ENCODE peak calls at places on chromosome 22, in nine cellular contexts. One of them, this sample, is unnamed.

GRCh38 chr22:42648017-42648367 is 1.2 kb downstream of the CYB5R3 start:
- DNase-seq in lung: no peak
- DNase-seq in progenitor cell of endocrine pancreas: no peak
- DNase-seq in thoracic aorta: no peak
- DNase-seq in fibroblast of villous mesenchyme: no peak
- DNase-seq in breast epithelium: no peak
- DNase-seq in hepatocyte: no peak
- DNase-seq in spleen: no peak
- DNase-seq in NB4: no peak
- DNase-seq in this sample: no peak

GRCh38 chr22:37167176-37167980 is 17.7 kb upstream of the IL2RB start:
- DNase-seq in lung: no peak
- DNase-seq in progenitor cell of endocrine pancreas: no peak
- DNase-seq in thoracic aorta: no peak
- DNase-seq in fibroblast of villous mesenchyme: no peak
- DNase-seq in breast epithelium: no peak
- DNase-seq in hepatocyte: no peak
- DNase-seq in spleen: peak
- DNase-seq in NB4: no peak
- DNase-seq in this sample: no peak

GRCh38 chr22:27531782-27532530 is 269.6 kb downstream of the MN1 start:
- DNase-seq in lung: no peak
- DNase-seq in progenitor cell of endocrine pancreas: no peak
- DNase-seq in thoracic aorta: no peak
- DNase-seq in fibroblast of villous mesenchyme: peak
- DNase-seq in breast epithelium: no peak
- DNase-seq in hepatocyte: peak
- DNase-seq in spleen: no peak
- DNase-seq in NB4: no peak
- DNase-seq in this sample: no peak

GRCh38 chr22:25060522-25061071 is 108.1 kb downstream of the KIAA1671 start:
- DNase-seq in lung: no peak
- DNase-seq in progenitor cell of endocrine pancreas: no peak
- DNase-seq in thoracic aorta: no peak
- DNase-seq in fibroblast of villous mesenchyme: no peak
- DNase-seq in breast epithelium: no peak
- DNase-seq in hepatocyte: no peak
- DNase-seq in spleen: no peak
- DNase-seq in NB4: no peak
- DNase-seq in this sample: no peak

GRCh38 chr22:27331526-27332281 is 469.9 kb downstream of the MN1 start:
- DNase-seq in lung: peak
- DNase-seq in progenitor cell of endocrine pancreas: peak
- DNase-seq in thoracic aorta: peak
- DNase-seq in fibroblast of villous mesenchyme: peak
- DNase-seq in breast epithelium: no peak
- DNase-seq in hepatocyte: peak
- DNase-seq in spleen: no peak
- DNase-seq in NB4: peak
- DNase-seq in this sample: peak

GRCh38 chr22:21009638-21010425 is 5.1 kb upstream of the P2RX6 start:
- DNase-seq in lung: no peak
- DNase-seq in progenitor cell of endocrine pancreas: peak
- DNase-seq in thoracic aorta: no peak
- DNase-seq in fibroblast of villous mesenchyme: peak
- DNase-seq in breast epithelium: no peak
- DNase-seq in hepatocyte: peak
- DNase-seq in spleen: no peak
- DNase-seq in NB4: peak
- DNase-seq in this sample: no peak

GRCh38 chr22:37751449-37752188 is 54.8 kb downstream of the TRIOBP start:
- DNase-seq in lung: no peak
- DNase-seq in progenitor cell of endocrine pancreas: no peak
- DNase-seq in thoracic aorta: no peak
- DNase-seq in fibroblast of villous mesenchyme: no peak
- DNase-seq in breast epithelium: no peak
- DNase-seq in hepatocyte: no peak
- DNase-seq in spleen: no peak
- DNase-seq in NB4: no peak
- DNase-seq in this sample: no peak

GRCh38 chr22:44224166-44224565 is 43.4 kb downstream of the PARVG start:
- DNase-seq in lung: peak
- DNase-seq in progenitor cell of endocrine pancreas: no peak
- DNase-seq in thoracic aorta: no peak
- DNase-seq in fibroblast of villous mesenchyme: no peak
- DNase-seq in breast epithelium: peak
- DNase-seq in hepatocyte: no peak
- DNase-seq in spleen: no peak
- DNase-seq in NB4: no peak
- DNase-seq in this sample: no peak

GRCh38 chr22:38230108-38230825 is 28.5 kb downstream of the MAFF start:
- DNase-seq in lung: no peak
- DNase-seq in progenitor cell of endocrine pancreas: no peak
- DNase-seq in thoracic aorta: no peak
- DNase-seq in fibroblast of villous mesenchyme: peak
- DNase-seq in breast epithelium: peak
- DNase-seq in hepatocyte: peak
- DNase-seq in spleen: no peak
- DNase-seq in NB4: peak
- DNase-seq in this sample: no peak

GRCh38 chr22:46370584-46371373 is 35.3 kb downstream of the TRMU start:
- DNase-seq in lung: no peak
- DNase-seq in progenitor cell of endocrine pancreas: no peak
- DNase-seq in thoracic aorta: no peak
- DNase-seq in fibroblast of villous mesenchyme: no peak
- DNase-seq in breast epithelium: no peak
- DNase-seq in hepatocyte: peak
- DNase-seq in spleen: no peak
- DNase-seq in NB4: no peak
- DNase-seq in this sample: no peak

GRCh38 chr22:43884600-43885318 is 7.1 kb downstream of the PNPLA5 start:
- DNase-seq in lung: peak
- DNase-seq in progenitor cell of endocrine pancreas: peak
- DNase-seq in thoracic aorta: no peak
- DNase-seq in fibroblast of villous mesenchyme: peak
- DNase-seq in breast epithelium: no peak
- DNase-seq in hepatocyte: peak
- DNase-seq in spleen: peak
- DNase-seq in NB4: peak
- DNase-seq in this sample: no peak

DNA sequence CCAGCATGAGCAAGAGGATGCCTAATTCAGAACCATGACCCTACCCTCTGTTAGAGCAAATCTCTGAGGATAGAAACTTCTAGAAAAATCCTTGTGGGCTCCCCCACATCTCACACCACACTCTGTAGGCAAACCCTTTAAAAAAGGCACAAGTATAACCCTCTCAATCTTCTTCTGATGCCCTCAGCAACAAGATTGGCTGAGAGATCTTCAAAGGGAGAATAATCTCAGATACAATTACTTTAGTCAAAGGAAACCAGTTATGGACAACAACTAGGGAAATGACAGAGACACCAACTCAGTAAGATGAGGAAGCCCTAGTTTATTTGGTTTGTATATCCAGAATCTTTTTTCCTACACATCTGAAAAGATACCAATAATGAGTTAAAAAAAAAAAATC is 49.2 kb downstream of the LIF start:
- DNase-seq in lung: no peak
- DNase-seq in progenitor cell of endocrine pancreas: no peak
- DNase-seq in thoracic aorta: no peak
- DNase-seq in fibroblast of villous mesenchyme: no peak
- DNase-seq in breast epithelium: no peak
- DNase-seq in hepatocyte: no peak
- DNase-seq in spleen: no peak
- DNase-seq in NB4: no peak
- DNase-seq in this sample: no peak
- TF ChIP-seq CTCF in lung: no peak
- TF ChIP-seq CTCF in progenitor cell of endocrine pancreas: no peak
- TF ChIP-seq CTCF in thoracic aorta: no peak
- TF ChIP-seq CTCF in fibroblast of villous mesenchyme: no peak
- TF ChIP-seq CTCF in breast epithelium: no peak
- TF ChIP-seq CTCF in hepatocyte: no peak
- TF ChIP-seq CTCF in spleen: no peak
- TF ChIP-seq CTCF in NB4: no peak
- TF ChIP-seq CTCF in this sample: no peak

GRCh38 chr22:30947821-30948454 is 20.6 kb downstream of the MORC2 start:
- DNase-seq in lung: no peak
- DNase-seq in progenitor cell of endocrine pancreas: no peak
- DNase-seq in thoracic aorta: no peak
- DNase-seq in fibroblast of villous mesenchyme: peak
- DNase-seq in breast epithelium: no peak
- DNase-seq in hepatocyte: peak
- DNase-seq in spleen: no peak
- DNase-seq in NB4: peak
- DNase-seq in this sample: no peak

GRCh38 chr22:30946354-30946753 is 22.2 kb downstream of the MORC2 start:
- DNase-seq in lung: no peak
- DNase-seq in progenitor cell of endocrine pancreas: no peak
- DNase-seq in thoracic aorta: no peak
- DNase-seq in fibroblast of villous mesenchyme: no peak
- DNase-seq in breast epithelium: no peak
- DNase-seq in hepatocyte: no peak
- DNase-seq in spleen: no peak
- DNase-seq in NB4: no peak
- DNase-seq in this sample: no peak

GRCh38 chr22:30945653-30946052 is 22.9 kb downstream of the MORC2 start:
- DNase-seq in lung: no peak
- DNase-seq in progenitor cell of endocrine pancreas: no peak
- DNase-seq in thoracic aorta: no peak
- DNase-seq in fibroblast of villous mesenchyme: no peak
- DNase-seq in breast epithelium: no peak
- DNase-seq in hepatocyte: no peak
- DNase-seq in spleen: no peak
- DNase-seq in NB4: no peak
- DNase-seq in this sample: no peak

GRCh38 chr22:30948930-30949342 is 19.6 kb downstream of the MORC2 start:
- DNase-seq in lung: no peak
- DNase-seq in progenitor cell of endocrine pancreas: no peak
- DNase-seq in thoracic aorta: no peak
- DNase-seq in fibroblast of villous mesenchyme: peak
- DNase-seq in breast epithelium: no peak
- DNase-seq in hepatocyte: no peak
- DNase-seq in spleen: no peak
- DNase-seq in NB4: no peak
- DNase-seq in this sample: no peak

GRCh38 chr22:30947163-30947820 is 21.3 kb downstream of the MORC2 start:
- DNase-seq in lung: no peak
- DNase-seq in progenitor cell of endocrine pancreas: no peak
- DNase-seq in thoracic aorta: peak
- DNase-seq in fibroblast of villous mesenchyme: no peak
- DNase-seq in breast epithelium: peak
- DNase-seq in hepatocyte: peak
- DNase-seq in spleen: no peak
- DNase-seq in NB4: no peak
- DNase-seq in this sample: no peak
- TF ChIP-seq CTCF in lung: no peak
- TF ChIP-seq CTCF in progenitor cell of endocrine pancreas: no peak
- TF ChIP-seq CTCF in thoracic aorta: peak
- TF ChIP-seq CTCF in fibroblast of villous mesenchyme: no peak
- TF ChIP-seq CTCF in breast epithelium: no peak
- TF ChIP-seq CTCF in hepatocyte: no peak
- TF ChIP-seq CTCF in spleen: no peak
- TF ChIP-seq CTCF in NB4: no peak
- TF ChIP-seq CTCF in this sample: peak

GRCh38 chr22:19492504-19493174 is 12.9 kb downstream of the CDC45 start:
- DNase-seq in lung: no peak
- DNase-seq in progenitor cell of endocrine pancreas: no peak
- DNase-seq in thoracic aorta: no peak
- DNase-seq in fibroblast of villous mesenchyme: no peak
- DNase-seq in breast epithelium: no peak
- DNase-seq in hepatocyte: no peak
- DNase-seq in spleen: no peak
- DNase-seq in NB4: no peak
- DNase-seq in this sample: no peak
- TF ChIP-seq CTCF in lung: no peak
- TF ChIP-seq CTCF in progenitor cell of endocrine pancreas: no peak
- TF ChIP-seq CTCF in thoracic aorta: no peak
- TF ChIP-seq CTCF in fibroblast of villous mesenchyme: no peak
- TF ChIP-seq CTCF in breast epithelium: no peak
- TF ChIP-seq CTCF in hepatocyte: no peak
- TF ChIP-seq CTCF in spleen: no peak
- TF ChIP-seq CTCF in NB4: no peak
- TF ChIP-seq CTCF in this sample: no peak

DNA sequence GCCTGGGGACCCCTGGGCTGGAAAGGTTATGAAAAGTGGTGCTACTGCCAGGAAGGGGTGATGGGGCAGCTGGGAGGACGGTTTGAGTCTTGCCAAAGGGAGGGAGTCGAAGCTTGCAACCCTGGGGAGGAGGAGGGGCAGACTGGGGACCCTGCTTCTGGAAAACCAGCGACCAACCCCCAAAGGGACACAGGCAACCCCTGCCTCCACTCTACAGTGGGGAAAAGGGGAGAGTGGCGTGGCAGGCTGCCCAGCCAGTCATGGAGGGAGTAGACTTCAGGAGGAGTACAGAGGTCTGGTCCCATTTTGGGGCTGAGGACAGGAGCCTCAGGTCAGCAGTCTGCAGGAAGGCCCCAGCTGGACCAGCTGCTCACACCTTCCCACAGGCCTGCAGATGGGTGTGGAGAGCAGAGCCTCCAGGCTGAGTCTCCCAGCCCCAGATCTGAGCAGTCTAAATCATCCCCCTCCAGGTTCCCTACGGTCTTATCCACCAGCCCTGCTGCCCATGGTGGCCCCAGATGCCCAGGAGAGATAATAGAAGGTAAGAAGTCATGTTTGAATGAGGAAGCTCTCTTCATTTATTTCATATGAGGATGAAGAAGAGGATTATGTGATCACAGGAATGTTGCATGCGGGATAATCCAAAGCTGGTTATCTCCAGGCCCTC is 3.3 kb downstream of the DDT start:
- DNase-seq in lung: no peak
- DNase-seq in progenitor cell of endocrine pancreas: no peak
- DNase-seq in thoracic aorta: no peak
- DNase-seq in fibroblast of villous mesenchyme: no peak
- DNase-seq in breast epithelium: no peak
- DNase-seq in hepatocyte: peak
- DNase-seq in spleen: no peak
- DNase-seq in NB4: peak
- DNase-seq in this sample: no peak
- TF ChIP-seq CTCF in lung: no peak
- TF ChIP-seq CTCF in progenitor cell of endocrine pancreas: no peak
- TF ChIP-seq CTCF in thoracic aorta: no peak
- TF ChIP-seq CTCF in fibroblast of villous mesenchyme: no peak
- TF ChIP-seq CTCF in breast epithelium: no peak
- TF ChIP-seq CTCF in hepatocyte: no peak
- TF ChIP-seq CTCF in spleen: no peak
- TF ChIP-seq CTCF in NB4: no peak
- TF ChIP-seq CTCF in this sample: no peak

This sample was measured in type B pancreatic cell.